ENCODE peak calls at places on chromosomes 13 and 19, in four cellular contexts. Y is tibial nerve, T is stomach, U is suprapubic skin. H is an unnamed sample.
A peak's percentile ranks its signal among the peaks of the same experiment; 100 is the strongest.

GRCh38 chr19:1446713-1447564 is 3.0 kb upstream of the APC2 start:
- DNase-seq in Y (no peak), T (no peak), U (no peak), H (no peak)

GRCh38 chr19:41334793-41335192 is 18.9 kb downstream of the TGFB1 start:
- DNase-seq in Y (no peak), T (no peak), U (no peak), H (no peak)

GRCh38 chr13:76890036-76890435 is 3.8 kb upstream of the KCTD12 start:
- DNase-seq in Y (no peak), T (no peak), U (no peak), H (no peak)

GRCh38 chr19:41699231-41699967 is 9.0 kb upstream of the CEACAM5 start:
- DNase-seq in Y (no peak), T (peak; percentile 21), U (no peak), H (no peak)

GRCh38 chr13:52599037-52599852 is 43.0 kb upstream of the HNRNPA1L2 start:
- DNase-seq in Y (peak; percentile 28), T (no peak), U (no peak), H (no peak)

GRCh38 chr19:55638864-55639359 is 1.9 kb upstream of the ZNF580 start:
- DNase-seq in Y (no peak), T (no peak), U (no peak), H (no peak)

GRCh38 chr13:23956106-23956505 is 58.8 kb upstream of the C1QTNF9B start:
- DNase-seq in Y (no peak), T (no peak), U (no peak), H (no peak)

GRCh38 chr13:93249259-93249917 is 22.8 kb downstream of the GPC6 start:
- DNase-seq in Y (no peak), T (no peak), U (no peak), H (no peak)

GRCh38 chr19:48239582-48240141 is 16.1 kb downstream of the CARD8 start:
- DNase-seq in Y (no peak), T (no peak), U (no peak), H (no peak)

GRCh38 chr13:37667631-37668161 is 69.1 kb upstream of the POSTN start:
- DNase-seq in Y (no peak), T (no peak), U (no peak), H (no peak)

GRCh38 chr19:12974301-12975220 is 5.2 kb downstream of the DAND5 start:
- DNase-seq in Y (no peak), T (no peak), U (peak; percentile 64), H (no peak)

GRCh38 chr19:4539697-4540581 is at the start of gene LRG1:
- DNase-seq in Y (peak; percentile 24), T (peak; percentile 90), U (no peak), H (no peak)

GRCh38 chr19:50486823-50487515 is 10.3 kb upstream of the GARIN5A start:
- DNase-seq in Y (no peak), T (no peak), U (no peak), H (no peak)

GRCh38 chr13:47114030-47114429 is 217.2 kb upstream of the HTR2A start:
- DNase-seq in Y (no peak), T (no peak), U (no peak), H (no peak)

GRCh38 chr19:50679177-50680125 is 30.2 kb downstream of the C19orf81 start:
- DNase-seq in Y (peak; percentile 70), T (peak; percentile 79), U (peak; percentile 77), H (peak; percentile 73)

GRCh38 chr13:104385409-104385808 is 1319.2 kb upstream of the SLC10A2 start:
- DNase-seq in Y (no peak), T (no peak), U (no peak), H (no peak)

GRCh38 chr19:4295972-4296771 is 6.0 kb downstream of the TMIGD2 start:
- DNase-seq in Y (no peak), T (peak; percentile 38), U (no peak), H (no peak)

GRCh38 chr13:74987124-74987690 is 494.8 kb downstream of the TBC1D4 start:
- DNase-seq in Y (no peak), T (no peak), U (no peak), H (no peak)

GRCh38 chr19:52296400-52296772 is 583 bp upstream of the ZNF480 start:
- DNase-seq in Y (no peak), T (no peak), U (no peak), H (no peak)

GRCh38 chr19:55082023-55082851 is 6.6 kb downstream of the EPS8L1 start:
- DNase-seq in Y (no peak), T (no peak), U (peak; percentile 71), H (no peak)

GRCh38 chr13:38900188-38900587 is 90.4 kb downstream of the STOML3 start:
- DNase-seq in Y (no peak), T (no peak), U (no peak), H (no peak)

GRCh38 chr19:3801412-3802096 is 15.4 kb upstream of the MATK start:
- DNase-seq in Y (no peak), T (peak; percentile 44), U (no peak), H (peak; percentile 44)

GRCh38 chr19:51742736-51743288 is 8.9 kb downstream of the FPR1 start:
- DNase-seq in Y (no peak), T (no peak), U (no peak), H (no peak)

GRCh38 chr19:43595605-43595998 is 332 bp downstream of the IRGQ start:
- DNase-seq in Y (no peak), T (no peak), U (no peak), H (no peak)

GRCh38 chr13:89401209-89401810 is 1730.1 kb downstream of the SLITRK5 start:
- DNase-seq in Y (no peak), T (no peak), U (no peak), H (no peak)

GRCh38 chr13:39422845-39423565 is 180.0 kb downstream of the LHFPL6 start:
- DNase-seq in Y (no peak), T (no peak), U (no peak), H (no peak)

DNA sequence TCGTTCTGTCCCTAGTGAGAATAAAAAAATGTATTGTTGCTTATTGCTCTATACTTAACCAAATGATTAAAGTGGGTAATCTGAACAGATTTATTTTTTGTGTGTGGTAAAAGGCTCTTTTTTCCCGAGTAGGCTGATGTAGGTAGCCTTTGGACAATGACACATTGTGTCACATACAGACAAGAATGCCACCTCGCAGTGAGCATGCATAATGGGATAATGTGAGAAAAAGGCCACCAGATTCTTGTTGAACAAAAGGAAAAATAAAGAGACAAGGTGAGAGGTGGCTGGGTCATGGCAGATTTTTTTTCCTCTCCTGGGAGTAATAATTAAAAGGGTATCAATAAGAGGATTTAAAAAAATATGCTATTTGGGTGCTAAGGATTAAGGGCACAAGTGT is 93.3 kb upstream of the ARGLU1 start:
- DNase-seq in Y (no peak), T (no peak), U (no peak), H (no peak)
- TF ChIP-seq EP300 in Y (no peak), T (no peak), U (no peak), H (no peak)

DNA sequence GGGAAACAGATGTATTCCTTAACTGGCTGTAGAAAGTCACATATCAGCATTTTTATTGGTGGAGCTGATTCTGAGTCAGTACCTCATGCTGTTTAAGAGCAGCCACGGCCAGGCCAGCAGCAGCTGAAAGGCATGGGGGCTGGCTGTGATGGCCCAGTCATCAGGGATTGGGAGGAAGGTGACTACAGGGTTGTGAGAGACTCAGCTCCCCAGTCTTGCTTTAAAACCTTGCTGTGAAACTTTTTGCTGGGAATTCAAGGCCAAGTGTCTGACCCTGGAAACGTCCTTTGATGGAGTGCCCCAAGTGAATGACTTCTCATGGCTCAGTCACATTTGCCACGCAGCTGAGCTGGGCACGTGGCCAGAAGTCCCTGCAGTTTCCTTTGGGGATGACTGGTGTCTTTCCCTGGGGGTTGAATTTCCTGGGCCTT is 39.1 kb upstream of the RNF113B start:
- DNase-seq in Y (no peak), T (peak; percentile 67), U (no peak), H (peak; percentile 69)
- TF ChIP-seq POLR2A in Y (no peak), T (no peak), U (no peak), H (no peak)

GRCh38 chr19:29487432-29487831 is 38.4 kb upstream of the VSTM2B start:
- DNase-seq in Y (no peak), T (no peak), U (no peak), H (no peak)
- TF ChIP-seq CTCF in Y (no peak), T (no peak), U (no peak), H (no peak)

DNA sequence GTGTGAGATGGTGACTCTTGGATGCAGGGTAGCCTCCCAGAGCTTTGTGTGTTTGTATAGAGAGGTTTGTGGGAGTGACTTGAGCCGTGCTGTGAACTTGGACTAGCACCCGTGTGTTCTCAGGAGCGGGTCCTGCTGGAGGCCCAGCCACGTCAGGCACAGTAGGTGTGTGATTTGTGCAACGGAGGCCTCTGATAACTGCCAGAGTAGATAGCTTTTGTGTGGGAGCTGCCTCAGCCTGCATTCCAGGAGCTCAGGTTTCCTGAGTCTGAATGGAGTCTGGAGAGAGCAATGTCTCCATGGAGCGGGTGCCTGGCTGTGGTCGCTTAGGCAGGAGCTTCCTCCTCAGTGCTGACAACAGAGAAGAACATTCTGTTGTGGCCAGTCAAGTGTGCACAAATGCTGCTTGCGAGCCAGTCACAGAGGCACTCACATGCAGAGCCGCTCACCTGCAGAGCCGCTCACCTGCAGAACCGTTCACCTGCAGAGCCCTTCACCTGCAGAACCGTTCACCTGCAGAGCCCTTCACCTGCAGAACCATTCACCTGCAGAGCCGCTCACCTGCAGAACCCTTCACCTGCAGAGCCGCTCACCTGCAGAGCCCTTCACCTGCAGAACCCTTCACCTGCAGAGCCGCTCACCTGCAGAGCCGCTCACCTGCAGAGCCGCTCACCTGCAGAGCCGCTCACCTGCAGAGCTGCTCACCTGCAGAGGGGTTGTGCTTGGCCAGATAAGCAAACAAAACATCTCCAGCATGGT is 32.6 kb downstream of the TFDP1 start:
- DNase-seq in Y (no peak), T (peak; percentile 44), U (no peak), H (peak; percentile 54)
- TF ChIP-seq EP300 in Y (no peak), T (no peak), U (no peak), H (no peak)

GRCh38 chr19:35279985-35280821 is 2.1 kb upstream of the HAMP start:
- DNase-seq in Y (no peak), T (no peak), U (no peak), H (no peak)
- TF ChIP-seq POLR2A in Y (no peak), T (no peak), U (no peak), H (no peak)